ENCODE peak calls at places on chromosomes 13 and 19, in ten cellular contexts. One of them, this sample, is unnamed.

GRCh38 chr13:35979378-35979911 is 151.7 kb downstream of the DCLK1 start:
- DNase-seq in GM23248: peak; percentile 96
- DNase-seq in mucosa of descending colon: peak; percentile 52
- DNase-seq in psoas muscle: peak; percentile 79
- DNase-seq in mesendoderm: peak; percentile 39
- DNase-seq in spleen: no peak
- DNase-seq in ovary: peak; percentile 61
- DNase-seq in CD4-positive, alpha-beta memory T cell: no peak
- DNase-seq in neural progenitor cell: no peak
- DNase-seq in uterus: peak; percentile 83
- DNase-seq in this sample: peak; percentile 33

GRCh38 chr13:99477493-99477892 is 23.8 kb upstream of the TM9SF2 start:
- DNase-seq in GM23248: no peak
- DNase-seq in mucosa of descending colon: no peak
- DNase-seq in psoas muscle: no peak
- DNase-seq in mesendoderm: no peak
- DNase-seq in spleen: no peak
- DNase-seq in ovary: no peak
- DNase-seq in CD4-positive, alpha-beta memory T cell: no peak
- DNase-seq in neural progenitor cell: no peak
- DNase-seq in uterus: no peak
- DNase-seq in this sample: no peak

GRCh38 chr13:95745289-95745688 is 68.3 kb downstream of the DNAJC3 start:
- DNase-seq in GM23248: no peak
- DNase-seq in mucosa of descending colon: no peak
- DNase-seq in psoas muscle: no peak
- DNase-seq in mesendoderm: peak; percentile 49
- DNase-seq in spleen: no peak
- DNase-seq in ovary: no peak
- DNase-seq in CD4-positive, alpha-beta memory T cell: no peak
- DNase-seq in neural progenitor cell: peak; percentile 24
- DNase-seq in uterus: no peak
- DNase-seq in this sample: no peak

GRCh38 chr19:42207767-42208259 is 9.7 kb downstream of the DEDD2 start:
- DNase-seq in GM23248: peak; percentile 93
- DNase-seq in mucosa of descending colon: peak; percentile 66
- DNase-seq in psoas muscle: no peak
- DNase-seq in mesendoderm: no peak
- DNase-seq in spleen: no peak
- DNase-seq in ovary: no peak
- DNase-seq in CD4-positive, alpha-beta memory T cell: peak; percentile 65
- DNase-seq in neural progenitor cell: no peak
- DNase-seq in uterus: no peak
- DNase-seq in this sample: no peak

GRCh38 chr13:21703846-21704245 is 33.0 kb downstream of the FGF9 start:
- DNase-seq in GM23248: no peak
- DNase-seq in mucosa of descending colon: no peak
- DNase-seq in psoas muscle: no peak
- DNase-seq in mesendoderm: no peak
- DNase-seq in spleen: no peak
- DNase-seq in ovary: no peak
- DNase-seq in CD4-positive, alpha-beta memory T cell: no peak
- DNase-seq in neural progenitor cell: no peak
- DNase-seq in uterus: no peak
- DNase-seq in this sample: no peak

GRCh38 chr13:23579886-23580706 is 9.9 kb downstream of the TNFRSF19 start:
- DNase-seq in GM23248: peak; percentile 50
- DNase-seq in mucosa of descending colon: no peak
- DNase-seq in psoas muscle: no peak
- DNase-seq in mesendoderm: no peak
- DNase-seq in spleen: no peak
- DNase-seq in ovary: no peak
- DNase-seq in CD4-positive, alpha-beta memory T cell: no peak
- DNase-seq in neural progenitor cell: peak; percentile 78
- DNase-seq in uterus: no peak
- DNase-seq in this sample: no peak

GRCh38 chr13:45242070-45242469 is 41.2 kb upstream of the KCTD4 start:
- DNase-seq in GM23248: peak; percentile 62
- DNase-seq in mucosa of descending colon: no peak
- DNase-seq in psoas muscle: no peak
- DNase-seq in mesendoderm: no peak
- DNase-seq in spleen: no peak
- DNase-seq in ovary: no peak
- DNase-seq in CD4-positive, alpha-beta memory T cell: no peak
- DNase-seq in neural progenitor cell: no peak
- DNase-seq in uterus: no peak
- DNase-seq in this sample: no peak

GRCh38 chr13:70960841-70961443 is 852.7 kb upstream of the KLHL1 start:
- DNase-seq in GM23248: peak; percentile 36
- DNase-seq in mucosa of descending colon: no peak
- DNase-seq in psoas muscle: no peak
- DNase-seq in mesendoderm: peak; percentile 27
- DNase-seq in spleen: no peak
- DNase-seq in ovary: no peak
- DNase-seq in CD4-positive, alpha-beta memory T cell: no peak
- DNase-seq in neural progenitor cell: peak; percentile 42
- DNase-seq in uterus: no peak
- DNase-seq in this sample: no peak

GRCh38 chr19:18392417-18392816 is 5.0 kb downstream of the LRRC25 start:
- DNase-seq in GM23248: no peak
- DNase-seq in mucosa of descending colon: peak; percentile 69
- DNase-seq in psoas muscle: no peak
- DNase-seq in mesendoderm: no peak
- DNase-seq in spleen: peak; percentile 90
- DNase-seq in ovary: peak; percentile 48
- DNase-seq in CD4-positive, alpha-beta memory T cell: no peak
- DNase-seq in neural progenitor cell: no peak
- DNase-seq in uterus: no peak
- DNase-seq in this sample: no peak

GRCh38 chr13:22961835-22962537 is 218.8 kb upstream of the SGCG start:
- DNase-seq in GM23248: no peak
- DNase-seq in mucosa of descending colon: no peak
- DNase-seq in psoas muscle: no peak
- DNase-seq in mesendoderm: no peak
- DNase-seq in spleen: no peak
- DNase-seq in ovary: no peak
- DNase-seq in CD4-positive, alpha-beta memory T cell: no peak
- DNase-seq in neural progenitor cell: no peak
- DNase-seq in uterus: no peak
- DNase-seq in this sample: no peak

GRCh38 chr13:34416833-34417425 is 525.1 kb upstream of the NBEA start:
- DNase-seq in GM23248: peak; percentile 88
- DNase-seq in mucosa of descending colon: no peak
- DNase-seq in psoas muscle: peak; percentile 72
- DNase-seq in mesendoderm: no peak
- DNase-seq in spleen: no peak
- DNase-seq in ovary: peak; percentile 58
- DNase-seq in CD4-positive, alpha-beta memory T cell: no peak
- DNase-seq in neural progenitor cell: no peak
- DNase-seq in uterus: peak; percentile 20
- DNase-seq in this sample: no peak

GRCh38 chr13:110030394-110030928 is 244.1 kb upstream of the IRS2 start:
- DNase-seq in GM23248: no peak
- DNase-seq in mucosa of descending colon: no peak
- DNase-seq in psoas muscle: no peak
- DNase-seq in mesendoderm: no peak
- DNase-seq in spleen: no peak
- DNase-seq in ovary: no peak
- DNase-seq in CD4-positive, alpha-beta memory T cell: no peak
- DNase-seq in neural progenitor cell: no peak
- DNase-seq in uterus: no peak
- DNase-seq in this sample: no peak

GRCh38 chr13:113734099-113734825 is 24.8 kb upstream of the TMEM255B start:
- DNase-seq in GM23248: no peak
- DNase-seq in mucosa of descending colon: no peak
- DNase-seq in psoas muscle: no peak
- DNase-seq in mesendoderm: no peak
- DNase-seq in spleen: peak; percentile 60
- DNase-seq in ovary: no peak
- DNase-seq in CD4-positive, alpha-beta memory T cell: no peak
- DNase-seq in neural progenitor cell: no peak
- DNase-seq in uterus: no peak
- DNase-seq in this sample: no peak

DNA sequence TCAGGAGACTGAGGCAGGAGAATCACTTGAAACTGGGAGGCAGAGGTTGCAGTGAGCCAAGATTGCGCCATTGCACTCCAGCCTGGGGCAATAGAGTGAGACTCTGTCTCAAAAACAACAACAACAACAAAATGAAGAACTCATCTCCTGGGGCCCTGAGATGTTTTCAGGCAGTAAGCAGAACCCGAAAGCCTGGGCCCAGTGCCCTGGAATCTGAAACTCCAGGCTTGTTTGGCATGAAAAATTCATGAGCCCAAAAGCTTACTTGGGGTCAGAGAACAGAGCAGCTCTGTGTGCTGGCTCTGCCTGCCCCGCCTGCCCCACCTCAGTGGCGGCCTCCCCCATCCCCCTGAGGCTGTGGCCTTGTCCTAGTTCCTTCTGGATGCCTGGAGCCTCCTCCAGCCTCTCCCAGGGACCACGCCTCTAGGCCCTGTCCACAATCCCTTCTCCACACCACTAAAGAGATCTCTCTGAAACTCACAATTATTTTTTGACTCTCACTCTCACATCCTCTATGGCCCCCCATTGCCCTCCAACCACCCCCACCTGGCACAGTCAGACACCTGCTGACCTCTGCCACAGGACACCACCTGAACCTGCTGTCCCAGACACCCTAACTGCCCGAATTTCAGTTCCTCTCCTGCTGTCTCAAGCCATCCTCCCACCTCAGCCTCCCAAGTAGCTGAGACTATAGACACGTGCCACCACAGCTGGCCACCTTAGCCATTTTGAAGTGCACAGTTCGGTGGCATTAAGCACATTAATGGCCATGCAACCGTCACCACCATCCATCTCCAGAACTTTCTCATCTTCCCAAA is 6.9 kb upstream of the AP1M2 start:
- DNase-seq in GM23248: no peak
- DNase-seq in mucosa of descending colon: no peak
- DNase-seq in psoas muscle: no peak
- DNase-seq in mesendoderm: no peak
- DNase-seq in spleen: peak; percentile 84
- DNase-seq in ovary: no peak
- DNase-seq in CD4-positive, alpha-beta memory T cell: no peak
- DNase-seq in neural progenitor cell: no peak
- DNase-seq in uterus: no peak
- DNase-seq in this sample: no peak
- H3K4me1 ChIP-seq in GM23248: no peaks in the 10 kb centered on the region
- H3K4me1 ChIP-seq in mucosa of descending colon: no peaks in the 10 kb centered on the region
- H3K4me1 ChIP-seq in psoas muscle: no peaks in the 10 kb centered on the region
- H3K4me1 ChIP-seq in mesendoderm: no peaks in the 10 kb centered on the region
- H3K4me1 ChIP-seq in spleen: peaks cover 14% of the 10 kb centered on the region
- H3K4me1 ChIP-seq in ovary: peaks cover 6% of the 10 kb centered on the region
- H3K4me1 ChIP-seq in CD4-positive, alpha-beta memory T cell: peaks cover 20% of the 10 kb centered on the region
- H3K4me1 ChIP-seq in neural progenitor cell: no peaks in the 10 kb centered on the region
- H3K4me1 ChIP-seq in uterus: no peaks in the 10 kb centered on the region
- H3K4me1 ChIP-seq in this sample: no peaks in the 10 kb centered on the region

GRCh38 chr19:43773725-43774102 is 7.1 kb downstream of the KCNN4 start:
- DNase-seq in GM23248: no peak
- DNase-seq in mucosa of descending colon: no peak
- DNase-seq in psoas muscle: no peak
- DNase-seq in mesendoderm: no peak
- DNase-seq in spleen: no peak
- DNase-seq in ovary: no peak
- DNase-seq in CD4-positive, alpha-beta memory T cell: no peak
- DNase-seq in neural progenitor cell: peak; percentile 36
- DNase-seq in uterus: no peak
- DNase-seq in this sample: no peak
- H3K4me1 ChIP-seq in GM23248: peaks cover 8% of the 10 kb centered on the region
- H3K4me1 ChIP-seq in mucosa of descending colon: peaks cover 38% of the 10 kb centered on the region
- H3K4me1 ChIP-seq in psoas muscle: peaks cover 4% of the 10 kb centered on the region
- H3K4me1 ChIP-seq in mesendoderm: no peaks in the 10 kb centered on the region
- H3K4me1 ChIP-seq in spleen: peaks cover 11% of the 10 kb centered on the region
- H3K4me1 ChIP-seq in ovary: peaks cover 8% of the 10 kb centered on the region
- H3K4me1 ChIP-seq in CD4-positive, alpha-beta memory T cell: peaks cover 36% of the 10 kb centered on the region
- H3K4me1 ChIP-seq in neural progenitor cell: peaks cover 19% of the 10 kb centered on the region
- H3K4me1 ChIP-seq in uterus: peaks cover 7% of the 10 kb centered on the region
- H3K4me1 ChIP-seq in this sample: no peaks in the 10 kb centered on the region

DNA sequence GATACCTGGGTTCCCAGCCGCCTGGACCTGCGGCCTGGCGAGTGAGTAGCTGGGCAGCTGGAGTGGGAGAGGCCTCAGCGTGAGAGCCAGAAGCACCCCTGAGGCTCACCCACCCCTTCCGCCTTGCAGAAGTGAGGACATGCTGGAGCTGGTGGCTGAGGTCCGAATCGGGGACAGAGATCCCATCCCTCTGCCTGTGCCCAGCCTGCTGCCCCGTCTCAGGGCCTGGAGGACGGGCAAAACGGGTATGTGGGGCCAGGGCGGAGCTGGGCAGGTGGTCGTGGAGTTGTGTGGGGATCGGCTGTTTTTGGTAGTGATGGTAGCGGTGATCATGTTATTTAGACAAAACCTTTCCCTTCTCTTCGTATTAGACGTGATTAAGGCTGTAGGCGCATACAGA is 4.6 kb downstream of the SCAF1 start:
- DNase-seq in GM23248: no peak
- DNase-seq in mucosa of descending colon: no peak
- DNase-seq in psoas muscle: no peak
- DNase-seq in mesendoderm: no peak
- DNase-seq in spleen: no peak
- DNase-seq in ovary: no peak
- DNase-seq in CD4-positive, alpha-beta memory T cell: no peak
- DNase-seq in neural progenitor cell: no peak
- DNase-seq in uterus: no peak
- DNase-seq in this sample: no peak
- H3K4me1 ChIP-seq in GM23248: peaks cover 11% of the 10 kb centered on the region
- H3K4me1 ChIP-seq in mucosa of descending colon: peaks cover 10% of the 10 kb centered on the region
- H3K4me1 ChIP-seq in psoas muscle: peaks cover 21% of the 10 kb centered on the region
- H3K4me1 ChIP-seq in mesendoderm: no peaks in the 10 kb centered on the region
- H3K4me1 ChIP-seq in spleen: peaks cover 11% of the 10 kb centered on the region
- H3K4me1 ChIP-seq in ovary: peaks cover 5% of the 10 kb centered on the region
- H3K4me1 ChIP-seq in CD4-positive, alpha-beta memory T cell: peaks cover 31% of the 10 kb centered on the region
- H3K4me1 ChIP-seq in neural progenitor cell: peaks cover 14% of the 10 kb centered on the region
- H3K4me1 ChIP-seq in uterus: peaks cover 14% of the 10 kb centered on the region
- H3K4me1 ChIP-seq in this sample: no peaks in the 10 kb centered on the region

DNA sequence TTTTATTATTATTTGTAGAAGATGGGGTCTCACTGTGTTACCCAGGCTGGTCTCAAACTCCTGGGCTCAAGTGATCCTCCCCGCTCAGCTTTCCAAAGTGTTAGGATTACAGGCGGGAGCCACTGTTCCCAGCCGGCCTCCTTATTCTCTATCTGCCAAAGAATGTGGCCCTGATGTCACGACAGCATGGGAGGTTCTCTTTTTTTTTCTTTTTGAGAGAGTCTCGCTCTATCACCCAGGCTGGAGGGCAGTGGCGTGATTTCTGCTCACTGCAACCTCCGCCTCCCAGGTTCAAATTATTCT is 23.5 kb downstream of the CARM1 start:
- DNase-seq in GM23248: no peak
- DNase-seq in mucosa of descending colon: no peak
- DNase-seq in psoas muscle: no peak
- DNase-seq in mesendoderm: no peak
- DNase-seq in spleen: no peak
- DNase-seq in ovary: no peak
- DNase-seq in CD4-positive, alpha-beta memory T cell: no peak
- DNase-seq in neural progenitor cell: no peak
- DNase-seq in uterus: no peak
- DNase-seq in this sample: no peak
- H3K4me1 ChIP-seq in GM23248: no peaks in the 10 kb centered on the region
- H3K4me1 ChIP-seq in mucosa of descending colon: peaks cover 49% of the 10 kb centered on the region
- H3K4me1 ChIP-seq in psoas muscle: peaks cover 87% of the 10 kb centered on the region
- H3K4me1 ChIP-seq in mesendoderm: no peaks in the 10 kb centered on the region
- H3K4me1 ChIP-seq in spleen: peaks cover 10% of the 10 kb centered on the region
- H3K4me1 ChIP-seq in ovary: peaks cover 24% of the 10 kb centered on the region
- H3K4me1 ChIP-seq in CD4-positive, alpha-beta memory T cell: peaks cover 10% of the 10 kb centered on the region
- H3K4me1 ChIP-seq in neural progenitor cell: peaks cover 15% of the 10 kb centered on the region
- H3K4me1 ChIP-seq in uterus: peaks cover 5% of the 10 kb centered on the region
- H3K4me1 ChIP-seq in this sample: no peaks in the 10 kb centered on the region

This sample was measured in Peyer's patch.